ENCODE peak calls at places on chromosomes 11 and 22, in ten cellular contexts. One of them, this sample, is unnamed.
A peak's percentile ranks its signal among the peaks of the same experiment; 100 is the strongest.

GRCh38 chr11:65417702-65418430 is 4.7 kb upstream of the NEAT1 start:
- DNase-seq in body of pancreas: peak; percentile 57
- DNase-seq in K562: no peak
- DNase-seq in A549: no peak
- DNase-seq in ovary: peak; percentile 73
- DNase-seq in H1: peak; percentile 53
- DNase-seq in transverse colon: peak; percentile 63
- DNase-seq in testis: peak; percentile 64
- DNase-seq in Peyer's patch: peak; percentile 62
- DNase-seq in H54: no peak
- DNase-seq in this sample: peak; percentile 77

GRCh38 chr22:33274214-33274828 is 216.1 kb upstream of the SYN3 start:
- DNase-seq in transverse colon: peak; percentile 24
- DNase-seq in K562: peak; percentile 42
- DNase-seq in H54: peak; percentile 10
- DNase-seq in testis: peak; percentile 31
- DNase-seq in body of pancreas: no peak
- DNase-seq in ovary: no peak
- DNase-seq in Peyer's patch: no peak
- DNase-seq in A549: no peak
- DNase-seq in H1: peak; percentile 83
- DNase-seq in this sample: peak; percentile 31

GRCh38 chr11:132683602-132684001 is 848.7 kb downstream of the OPCML start:
- DNase-seq in H54: no peak
- DNase-seq in ovary: no peak
- DNase-seq in A549: no peak
- DNase-seq in H1: no peak
- DNase-seq in Peyer's patch: no peak
- DNase-seq in testis: no peak
- DNase-seq in body of pancreas: no peak
- DNase-seq in transverse colon: no peak
- DNase-seq in K562: no peak
- DNase-seq in this sample: no peak

GRCh38 chr11:86719781-86720463 is 47.5 kb upstream of the ME3 start:
- DNase-seq in testis: no peak
- DNase-seq in ovary: no peak
- DNase-seq in A549: peak; percentile 56
- DNase-seq in Peyer's patch: no peak
- DNase-seq in body of pancreas: no peak
- DNase-seq in H54: no peak
- DNase-seq in H1: no peak
- DNase-seq in K562: no peak
- DNase-seq in transverse colon: no peak
- DNase-seq in this sample: no peak

GRCh38 chr11:103202048-103202651 is 92.9 kb downstream of the DYNC2H1 start:
- DNase-seq in transverse colon: no peak
- DNase-seq in K562: peak; percentile 6
- DNase-seq in testis: no peak
- DNase-seq in H1: no peak
- DNase-seq in Peyer's patch: no peak
- DNase-seq in H54: peak; percentile 2
- DNase-seq in ovary: no peak
- DNase-seq in A549: peak; percentile 7
- DNase-seq in body of pancreas: no peak
- DNase-seq in this sample: peak; percentile 16

GRCh38 chr11:297666-298405 is 1.5 kb downstream of the IFITM5 start:
- DNase-seq in body of pancreas: peak; percentile 51
- DNase-seq in A549: no peak
- DNase-seq in Peyer's patch: peak; percentile 48
- DNase-seq in K562: peak; percentile 70
- DNase-seq in ovary: peak; percentile 15
- DNase-seq in H54: no peak
- DNase-seq in transverse colon: no peak
- DNase-seq in testis: peak; percentile 75
- DNase-seq in H1: no peak
- DNase-seq in this sample: no peak

GRCh38 chr11:11569936-11570491 is 51.8 kb downstream of the GALNT18 start:
- DNase-seq in transverse colon: peak; percentile 33
- DNase-seq in H54: no peak
- DNase-seq in body of pancreas: peak; percentile 32
- DNase-seq in testis: peak; percentile 75
- DNase-seq in ovary: peak; percentile 30
- DNase-seq in H1: no peak
- DNase-seq in Peyer's patch: no peak
- DNase-seq in K562: no peak
- DNase-seq in A549: no peak
- DNase-seq in this sample: peak; percentile 2

GRCh38 chr11:134598368-134598767 is 186.3 kb upstream of the B3GAT1 start:
- DNase-seq in testis: no peak
- DNase-seq in H1: peak; percentile 16
- DNase-seq in Peyer's patch: no peak
- DNase-seq in ovary: no peak
- DNase-seq in A549: no peak
- DNase-seq in K562: no peak
- DNase-seq in transverse colon: no peak
- DNase-seq in body of pancreas: no peak
- DNase-seq in H54: no peak
- DNase-seq in this sample: no peak

GRCh38 chr11:35134403-35135126 is 4.4 kb upstream of the CD44 start:
- DNase-seq in transverse colon: no peak
- DNase-seq in ovary: no peak
- DNase-seq in A549: no peak
- DNase-seq in testis: no peak
- DNase-seq in K562: no peak
- DNase-seq in body of pancreas: no peak
- DNase-seq in Peyer's patch: no peak
- DNase-seq in H54: no peak
- DNase-seq in H1: no peak
- DNase-seq in this sample: no peak

GRCh38 chr11:34232810-34233209 is 125.0 kb downstream of the ABTB2 start:
- DNase-seq in K562: no peak
- DNase-seq in H54: no peak
- DNase-seq in ovary: no peak
- DNase-seq in body of pancreas: no peak
- DNase-seq in Peyer's patch: no peak
- DNase-seq in A549: no peak
- DNase-seq in testis: no peak
- DNase-seq in transverse colon: no peak
- DNase-seq in H1: no peak
- DNase-seq in this sample: no peak

GRCh38 chr11:101129203-101129943 is at the start of gene PGR:
- DNase-seq in H54: no peak
- DNase-seq in body of pancreas: peak; percentile 40
- DNase-seq in testis: peak; percentile 59
- DNase-seq in Peyer's patch: peak; percentile 34
- DNase-seq in transverse colon: peak; percentile 39
- DNase-seq in K562: peak; percentile 35
- DNase-seq in H1: peak; percentile 55
- DNase-seq in A549: no peak
- DNase-seq in ovary: peak; percentile 82
- DNase-seq in this sample: no peak

GRCh38 chr11:67274768-67275605 is 8.7 kb downstream of the GRK2 start:
- DNase-seq in H1: no peak
- DNase-seq in Peyer's patch: peak; percentile 46
- DNase-seq in K562: no peak
- DNase-seq in A549: no peak
- DNase-seq in H54: no peak
- DNase-seq in transverse colon: peak; percentile 29
- DNase-seq in testis: no peak
- DNase-seq in ovary: peak; percentile 59
- DNase-seq in body of pancreas: peak; percentile 46
- DNase-seq in this sample: no peak

DNA sequence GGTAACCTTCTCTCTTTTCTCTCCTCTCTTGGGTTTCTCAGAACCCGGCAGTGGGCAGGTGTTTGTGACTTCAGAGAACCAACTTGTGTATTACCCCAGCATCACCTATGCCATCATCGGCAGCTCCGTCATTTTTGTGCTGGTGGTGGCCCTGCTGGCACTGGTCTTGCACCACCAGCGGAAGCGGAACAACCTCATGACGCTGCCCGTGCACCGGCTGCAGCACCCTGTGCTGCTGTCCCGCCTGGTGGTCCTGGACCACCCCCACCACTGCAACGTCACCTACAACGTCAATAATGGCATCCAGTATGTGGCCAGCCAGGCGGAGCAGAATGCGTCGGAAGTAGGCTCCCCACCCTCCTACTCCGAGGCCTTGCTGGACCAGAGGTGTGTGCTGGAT is 62.2 kb downstream of the COMMD9 start:
- DNase-seq in H1: no peak
- DNase-seq in H54: no peak
- DNase-seq in K562: no peak
- DNase-seq in Peyer's patch: no peak
- DNase-seq in transverse colon: no peak
- DNase-seq in body of pancreas: no peak
- DNase-seq in A549: no peak
- DNase-seq in ovary: no peak
- DNase-seq in testis: no peak
- DNase-seq in this sample: no peak
- TF ChIP-seq POLR2A in H1: no peak
- TF ChIP-seq POLR2A in H54: no peak
- TF ChIP-seq POLR2A in K562: no peak
- TF ChIP-seq POLR2A in Peyer's patch: no peak
- TF ChIP-seq POLR2A in transverse colon: no peak
- TF ChIP-seq POLR2A in body of pancreas: no peak
- TF ChIP-seq POLR2A in A549: no peak
- TF ChIP-seq POLR2A in ovary: no peak
- TF ChIP-seq POLR2A in testis: no peak
- TF ChIP-seq POLR2A in this sample: no peak

GRCh38 chr22:46148885-46149492 is 1.3 kb upstream of the PPARA start:
- DNase-seq in A549: no peak
- DNase-seq in K562: no peak
- DNase-seq in body of pancreas: peak; percentile 15
- DNase-seq in transverse colon: peak; percentile 52
- DNase-seq in ovary: no peak
- DNase-seq in H54: no peak
- DNase-seq in H1: no peak
- DNase-seq in Peyer's patch: no peak
- DNase-seq in testis: no peak
- DNase-seq in this sample: peak; percentile 48

GRCh38 chr22:46150615-46151423 is 493 bp downstream of the PPARA start:
- DNase-seq in H1: peak; percentile 71
- DNase-seq in body of pancreas: peak; percentile 37
- DNase-seq in K562: peak; percentile 88
- DNase-seq in ovary: peak; percentile 71
- DNase-seq in H54: peak; percentile 52
- DNase-seq in transverse colon: peak; percentile 63
- DNase-seq in Peyer's patch: peak; percentile 78
- DNase-seq in A549: peak; percentile 31
- DNase-seq in testis: peak; percentile 34
- DNase-seq in this sample: peak; percentile 75

GRCh38 chr22:46149493-46149997 is 781 bp upstream of the PPARA start:
- DNase-seq in H54: peak; percentile 29
- DNase-seq in body of pancreas: peak; percentile 82
- DNase-seq in Peyer's patch: peak; percentile 90
- DNase-seq in transverse colon: peak; percentile 79
- DNase-seq in K562: peak; percentile 11
- DNase-seq in H1: peak; percentile 84
- DNase-seq in testis: peak; percentile 25
- DNase-seq in ovary: peak; percentile 77
- DNase-seq in A549: no peak
- DNase-seq in this sample: peak; percentile 54

GRCh38 chr22:46148336-46148735 is 2.0 kb upstream of the PPARA start:
- DNase-seq in Peyer's patch: peak; percentile 62
- DNase-seq in K562: no peak
- DNase-seq in H1: no peak
- DNase-seq in ovary: no peak
- DNase-seq in H54: no peak
- DNase-seq in transverse colon: peak; percentile 49
- DNase-seq in body of pancreas: no peak
- DNase-seq in A549: no peak
- DNase-seq in testis: no peak
- DNase-seq in this sample: no peak

GRCh38 chr22:46149998-46150549 is at the start of gene PPARA:
- DNase-seq in ovary: peak; percentile 93
- DNase-seq in H1: peak; percentile 86
- DNase-seq in K562: peak; percentile 97
- DNase-seq in testis: peak; percentile 87
- DNase-seq in Peyer's patch: peak; percentile 98
- DNase-seq in body of pancreas: peak; percentile 93
- DNase-seq in A549: peak; percentile 78
- DNase-seq in H54: peak; percentile 82
- DNase-seq in transverse colon: peak; percentile 96
- DNase-seq in this sample: peak; percentile 92
- TF ChIP-seq POLR2A in ovary: peak; percentile 58
- TF ChIP-seq POLR2A in H1: no peak
- TF ChIP-seq POLR2A in K562: no peak
- TF ChIP-seq POLR2A in testis: no peak
- TF ChIP-seq POLR2A in Peyer's patch: peak; percentile 28
- TF ChIP-seq POLR2A in body of pancreas: no peak
- TF ChIP-seq POLR2A in A549: no peak
- TF ChIP-seq POLR2A in H54: no peak
- TF ChIP-seq POLR2A in transverse colon: peak; percentile 79
- TF ChIP-seq POLR2A in this sample: no peak

DNA sequence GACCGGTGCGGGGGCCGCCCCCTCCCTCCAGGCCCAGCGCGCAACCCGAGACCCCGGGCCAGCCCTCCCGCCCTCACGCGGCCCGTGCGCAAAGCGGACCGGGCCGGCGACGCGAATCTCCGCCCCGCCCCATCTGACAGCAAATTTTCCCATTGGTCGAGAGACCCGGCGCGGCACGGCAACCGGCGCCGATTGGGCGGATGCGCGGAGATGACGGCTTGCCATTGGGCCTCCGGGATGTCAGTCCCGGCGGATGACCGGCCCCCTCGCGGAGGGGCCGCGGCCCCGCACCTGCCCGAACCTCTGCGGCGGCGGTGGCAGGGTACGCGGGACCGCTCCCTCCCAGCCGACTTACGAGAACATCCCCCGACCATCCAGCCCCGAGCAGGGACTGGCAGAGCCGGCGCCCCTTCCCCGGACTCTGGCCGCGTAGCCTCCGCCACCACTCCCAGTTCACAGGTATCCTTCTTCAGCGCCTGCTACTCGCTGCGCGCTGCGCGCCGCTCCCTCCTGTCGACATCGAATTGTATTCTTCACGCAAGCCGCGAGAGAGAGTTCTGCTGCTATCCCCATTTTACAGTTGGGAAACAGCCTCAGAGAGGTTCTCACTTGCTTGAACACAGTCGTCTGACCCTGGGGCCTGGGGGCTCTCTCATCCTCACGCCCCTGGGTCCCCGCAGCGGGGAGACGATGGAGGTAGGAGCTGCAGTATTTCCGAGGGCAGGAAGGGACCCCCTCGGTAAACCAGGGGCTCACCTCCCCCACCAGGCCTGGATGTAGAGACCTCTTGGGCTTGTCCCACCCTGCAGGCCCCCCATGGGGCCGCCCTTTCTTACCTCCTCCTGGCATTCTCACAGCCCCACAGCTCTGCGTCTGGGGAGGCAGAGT is at the start of gene ARVCF:
- DNase-seq in ovary: peak; percentile 92
- DNase-seq in testis: peak; percentile 93
- DNase-seq in body of pancreas: peak; percentile 91
- DNase-seq in K562: peak; percentile 100
- DNase-seq in Peyer's patch: peak; percentile 96
- DNase-seq in H54: peak; percentile 96
- DNase-seq in A549: peak; percentile 95
- DNase-seq in transverse colon: peak; percentile 94
- DNase-seq in H1: peak; percentile 98
- DNase-seq in this sample: peak; percentile 94
- TF ChIP-seq POLR2A in ovary: no peak
- TF ChIP-seq POLR2A in testis: no peak
- TF ChIP-seq POLR2A in body of pancreas: no peak
- TF ChIP-seq POLR2A in K562: no peak
- TF ChIP-seq POLR2A in Peyer's patch: no peak
- TF ChIP-seq POLR2A in H54: no peak
- TF ChIP-seq POLR2A in A549: no peak
- TF ChIP-seq POLR2A in transverse colon: no peak
- TF ChIP-seq POLR2A in H1: no peak
- TF ChIP-seq POLR2A in this sample: peak; percentile 54

GRCh38 chr22:24805790-24806662 is at the start of gene SGSM1:
- DNase-seq in H54: peak; percentile 69
- DNase-seq in testis: peak; percentile 86
- DNase-seq in Peyer's patch: peak; percentile 89
- DNase-seq in K562: peak; percentile 91
- DNase-seq in body of pancreas: peak; percentile 87
- DNase-seq in ovary: peak; percentile 79
- DNase-seq in A549: peak; percentile 66
- DNase-seq in transverse colon: peak; percentile 86
- DNase-seq in H1: peak; percentile 91
- DNase-seq in this sample: peak; percentile 82
- TF ChIP-seq POLR2A in H54: peak; percentile 3
- TF ChIP-seq POLR2A in testis: no peak
- TF ChIP-seq POLR2A in Peyer's patch: peak; percentile 40
- TF ChIP-seq POLR2A in K562: no peak
- TF ChIP-seq POLR2A in body of pancreas: peak; percentile 67
- TF ChIP-seq POLR2A in ovary: peak; percentile 36
- TF ChIP-seq POLR2A in A549: peak; percentile 38
- TF ChIP-seq POLR2A in transverse colon: peak; percentile 30
- TF ChIP-seq POLR2A in H1: no peak
- TF ChIP-seq POLR2A in this sample: peak; percentile 14